ENCODE peak calls at places on chromosome 3, in eight cellular contexts. One of them, this sample, is unnamed.

GRCh38 chr3:42493798-42494151 is 8.7 kb upstream of the VIPR1 start:
- DNase-seq in ascending aorta: peak; percentile 53
- DNase-seq in psoas muscle: no peak
- DNase-seq in NCI-H1694 treated with DMSO at 0.1 percent for 48 hours: no peak
- DNase-seq in NCI-H2171 treated with DMSO at 0.1 percent for 48 hours: no peak
- DNase-seq in COR-L47: no peak
- DNase-seq in fibroblast of the conjunctiva: no peak
- DNase-seq in hypothalamus: no peak
- DNase-seq in this sample: no peak

GRCh38 chr3:160226026-160226739 is 961 bp downstream of the C3orf80 start:
- DNase-seq in ascending aorta: no peak
- DNase-seq in psoas muscle: no peak
- DNase-seq in NCI-H1694 treated with DMSO at 0.1 percent for 48 hours: peak; percentile 8
- DNase-seq in NCI-H2171 treated with DMSO at 0.1 percent for 48 hours: peak; percentile 24
- DNase-seq in COR-L47: peak; percentile 17
- DNase-seq in fibroblast of the conjunctiva: no peak
- DNase-seq in hypothalamus: no peak
- DNase-seq in this sample: no peak

GRCh38 chr3:13040381-13041074 is 32.7 kb downstream of the IQSEC1 start:
- DNase-seq in ascending aorta: no peak
- DNase-seq in psoas muscle: no peak
- DNase-seq in NCI-H1694 treated with DMSO at 0.1 percent for 48 hours: no peak
- DNase-seq in NCI-H2171 treated with DMSO at 0.1 percent for 48 hours: no peak
- DNase-seq in COR-L47: no peak
- DNase-seq in fibroblast of the conjunctiva: no peak
- DNase-seq in hypothalamus: no peak
- DNase-seq in this sample: no peak

GRCh38 chr3:184459355-184459754 is 79.5 kb downstream of the CHRD start:
- DNase-seq in ascending aorta: no peak
- DNase-seq in psoas muscle: no peak
- DNase-seq in NCI-H1694 treated with DMSO at 0.1 percent for 48 hours: no peak
- DNase-seq in NCI-H2171 treated with DMSO at 0.1 percent for 48 hours: no peak
- DNase-seq in COR-L47: no peak
- DNase-seq in fibroblast of the conjunctiva: no peak
- DNase-seq in hypothalamus: no peak
- DNase-seq in this sample: no peak

GRCh38 chr3:167733961-167734497 is 663 bp downstream of the PDCD10 start:
- DNase-seq in ascending aorta: no peak
- DNase-seq in psoas muscle: no peak
- DNase-seq in NCI-H1694 treated with DMSO at 0.1 percent for 48 hours: no peak
- DNase-seq in NCI-H2171 treated with DMSO at 0.1 percent for 48 hours: no peak
- DNase-seq in COR-L47: no peak
- DNase-seq in fibroblast of the conjunctiva: no peak
- DNase-seq in hypothalamus: no peak
- DNase-seq in this sample: no peak

GRCh38 chr3:3110299-3110630 is at the start of gene IL5RA:
- DNase-seq in ascending aorta: no peak
- DNase-seq in psoas muscle: no peak
- DNase-seq in NCI-H1694 treated with DMSO at 0.1 percent for 48 hours: no peak
- DNase-seq in NCI-H2171 treated with DMSO at 0.1 percent for 48 hours: no peak
- DNase-seq in COR-L47: peak; percentile 15
- DNase-seq in fibroblast of the conjunctiva: no peak
- DNase-seq in hypothalamus: no peak
- DNase-seq in this sample: peak; percentile 55

GRCh38 chr3:37957185-37957936 is 33.2 kb upstream of the VILL start:
- DNase-seq in ascending aorta: no peak
- DNase-seq in psoas muscle: no peak
- DNase-seq in NCI-H1694 treated with DMSO at 0.1 percent for 48 hours: no peak
- DNase-seq in NCI-H2171 treated with DMSO at 0.1 percent for 48 hours: no peak
- DNase-seq in COR-L47: no peak
- DNase-seq in fibroblast of the conjunctiva: no peak
- DNase-seq in hypothalamus: no peak
- DNase-seq in this sample: no peak

GRCh38 chr3:98730338-98730737 is 32.8 kb upstream of the ST3GAL6 start:
- DNase-seq in ascending aorta: no peak
- DNase-seq in psoas muscle: no peak
- DNase-seq in NCI-H1694 treated with DMSO at 0.1 percent for 48 hours: no peak
- DNase-seq in NCI-H2171 treated with DMSO at 0.1 percent for 48 hours: no peak
- DNase-seq in COR-L47: no peak
- DNase-seq in fibroblast of the conjunctiva: no peak
- DNase-seq in hypothalamus: no peak
- DNase-seq in this sample: no peak

GRCh38 chr3:123194552-123194951 is 7.2 kb upstream of the SEC22A start:
- DNase-seq in ascending aorta: no peak
- DNase-seq in psoas muscle: no peak
- DNase-seq in NCI-H1694 treated with DMSO at 0.1 percent for 48 hours: no peak
- DNase-seq in NCI-H2171 treated with DMSO at 0.1 percent for 48 hours: no peak
- DNase-seq in COR-L47: no peak
- DNase-seq in fibroblast of the conjunctiva: no peak
- DNase-seq in hypothalamus: no peak
- DNase-seq in this sample: no peak

GRCh38 chr3:36597422-36597821 is 166.9 kb downstream of the DCLK3 start:
- DNase-seq in ascending aorta: no peak
- DNase-seq in psoas muscle: no peak
- DNase-seq in NCI-H1694 treated with DMSO at 0.1 percent for 48 hours: no peak
- DNase-seq in NCI-H2171 treated with DMSO at 0.1 percent for 48 hours: no peak
- DNase-seq in COR-L47: no peak
- DNase-seq in fibroblast of the conjunctiva: no peak
- DNase-seq in hypothalamus: no peak
- DNase-seq in this sample: no peak

GRCh38 chr3:70811880-70812279 is 499.4 kb upstream of the MDFIC2 start:
- DNase-seq in ascending aorta: peak; percentile 73
- DNase-seq in psoas muscle: peak; percentile 42
- DNase-seq in NCI-H1694 treated with DMSO at 0.1 percent for 48 hours: no peak
- DNase-seq in NCI-H2171 treated with DMSO at 0.1 percent for 48 hours: peak; percentile 24
- DNase-seq in COR-L47: no peak
- DNase-seq in fibroblast of the conjunctiva: peak; percentile 75
- DNase-seq in hypothalamus: no peak
- DNase-seq in this sample: no peak

GRCh38 chr3:126130081-126130855 is 46.3 kb upstream of the SLC41A3 start:
- DNase-seq in ascending aorta: peak; percentile 55
- DNase-seq in psoas muscle: peak; percentile 48
- DNase-seq in NCI-H1694 treated with DMSO at 0.1 percent for 48 hours: no peak
- DNase-seq in NCI-H2171 treated with DMSO at 0.1 percent for 48 hours: no peak
- DNase-seq in COR-L47: no peak
- DNase-seq in fibroblast of the conjunctiva: no peak
- DNase-seq in hypothalamus: no peak
- DNase-seq in this sample: no peak

GRCh38 chr3:5136619-5137429 is 14.7 kb downstream of the ARL8B start:
- DNase-seq in ascending aorta: no peak
- DNase-seq in psoas muscle: no peak
- DNase-seq in NCI-H1694 treated with DMSO at 0.1 percent for 48 hours: no peak
- DNase-seq in NCI-H2171 treated with DMSO at 0.1 percent for 48 hours: no peak
- DNase-seq in COR-L47: no peak
- DNase-seq in fibroblast of the conjunctiva: no peak
- DNase-seq in hypothalamus: no peak
- DNase-seq in this sample: no peak

GRCh38 chr3:186239321-186239720 is 122.7 kb downstream of the DGKG start:
- DNase-seq in ascending aorta: peak; percentile 43
- DNase-seq in psoas muscle: no peak
- DNase-seq in NCI-H1694 treated with DMSO at 0.1 percent for 48 hours: no peak
- DNase-seq in NCI-H2171 treated with DMSO at 0.1 percent for 48 hours: no peak
- DNase-seq in COR-L47: peak; percentile 65
- DNase-seq in fibroblast of the conjunctiva: no peak
- DNase-seq in hypothalamus: no peak
- DNase-seq in this sample: no peak

GRCh38 chr3:71916747-71917369 is 131.9 kb upstream of the PROK2 start:
- DNase-seq in ascending aorta: no peak
- DNase-seq in psoas muscle: no peak
- DNase-seq in NCI-H1694 treated with DMSO at 0.1 percent for 48 hours: no peak
- DNase-seq in NCI-H2171 treated with DMSO at 0.1 percent for 48 hours: no peak
- DNase-seq in COR-L47: no peak
- DNase-seq in fibroblast of the conjunctiva: no peak
- DNase-seq in hypothalamus: no peak
- DNase-seq in this sample: no peak

GRCh38 chr3:123338620-123339061 is 110.2 kb downstream of the ADCY5 start:
- DNase-seq in ascending aorta: no peak
- DNase-seq in psoas muscle: peak; percentile 15
- DNase-seq in NCI-H1694 treated with DMSO at 0.1 percent for 48 hours: no peak
- DNase-seq in NCI-H2171 treated with DMSO at 0.1 percent for 48 hours: no peak
- DNase-seq in COR-L47: no peak
- DNase-seq in fibroblast of the conjunctiva: no peak
- DNase-seq in hypothalamus: no peak
- DNase-seq in this sample: peak; percentile 77

GRCh38 chr3:171784387-171784786 is 25.9 kb downstream of the PLD1 start:
- DNase-seq in ascending aorta: no peak
- DNase-seq in psoas muscle: no peak
- DNase-seq in NCI-H1694 treated with DMSO at 0.1 percent for 48 hours: no peak
- DNase-seq in NCI-H2171 treated with DMSO at 0.1 percent for 48 hours: no peak
- DNase-seq in COR-L47: no peak
- DNase-seq in fibroblast of the conjunctiva: no peak
- DNase-seq in hypothalamus: no peak
- DNase-seq in this sample: no peak

GRCh38 chr3:41095702-41096101 is 103.6 kb upstream of the CTNNB1 start:
- DNase-seq in ascending aorta: no peak
- DNase-seq in psoas muscle: no peak
- DNase-seq in NCI-H1694 treated with DMSO at 0.1 percent for 48 hours: no peak
- DNase-seq in NCI-H2171 treated with DMSO at 0.1 percent for 48 hours: peak; percentile 8
- DNase-seq in COR-L47: no peak
- DNase-seq in fibroblast of the conjunctiva: no peak
- DNase-seq in hypothalamus: no peak
- DNase-seq in this sample: no peak

This sample was measured in NCI-H2029.